ENCODE peak calls at places on chromosomes 1 and 21, in nine cellular contexts. R is central memory CD4-positive, alpha-beta T cell; V is activated naive CD4-positive, alpha-beta T cell treated with anti-CD3 and anti-CD28 coated beads, Interleukin-2, amount 50 U/mL, for 16 hours; Z is LHCN-M2; N is CD8-positive, alpha-beta memory T cell; I is iris pigment epithelial cell; Q is HuH-7.5; B is RWPE1; D is anterior cingulate cortex. J is an unnamed sample.

GRCh38 chr1:215022723-215023122 is 59.8 kb upstream of the KCNK2 start:
- DNase-seq in R (no peak), V (no peak), Z (peak), N (no peak), I (peak), Q (no peak), B (no peak), D (no peak), J (peak)

GRCh38 chr21:27291006-27291405 is 324.1 kb upstream of the ADAMTS5 start:
- DNase-seq in R (no peak), V (no peak), Z (peak), N (no peak), I (no peak), Q (no peak), B (no peak), D (no peak), J (no peak)

GRCh38 chr21:16302851-16303282 is 573.1 kb downstream of the USP25 start:
- DNase-seq in R (no peak), V (no peak), Z (peak), N (no peak), I (peak), Q (peak), B (no peak), D (no peak), J (peak)

GRCh38 chr1:54904476-54905048 is 17.6 kb upstream of the DHCR24 start:
- DNase-seq in R (no peak), V (no peak), Z (no peak), N (no peak), I (peak), Q (no peak), B (peak), D (no peak), J (peak)

GRCh38 chr1:22142315-22143064 is 407 bp downstream of the WNT4 start:
- DNase-seq in R (no peak), V (no peak), Z (no peak), N (no peak), I (peak), Q (peak), B (peak), D (no peak), J (no peak)

GRCh38 chr1:80218112-80218511 is 1211.6 kb upstream of the ADGRL4 start:
- DNase-seq in R (no peak), V (no peak), Z (peak), N (no peak), I (peak), Q (no peak), B (peak), D (no peak), J (peak)

GRCh38 chr1:229860926-229861325 is 206.1 kb upstream of the GALNT2 start:
- DNase-seq in R (no peak), V (no peak), Z (peak), N (no peak), I (no peak), Q (no peak), B (no peak), D (no peak), J (no peak)

GRCh38 chr1:237864338-237865244 is 26.1 kb downstream of the ZP4 start:
- DNase-seq in R (no peak), V (no peak), Z (peak), N (no peak), I (peak), Q (peak), B (peak), D (peak), J (peak)

GRCh38 chr1:3137111-3138100 is 68.4 kb downstream of the PRDM16 start:
- DNase-seq in R (no peak), V (no peak), Z (no peak), N (no peak), I (no peak), Q (no peak), B (no peak), D (no peak), J (no peak)

GRCh38 chr1:160993544-160993943 is 27.4 kb downstream of the F11R start:
- DNase-seq in R (no peak), V (no peak), Z (peak), N (no peak), I (peak), Q (no peak), B (peak), D (no peak), J (peak)

GRCh38 chr21:44840771-44841170 is 22.9 kb upstream of the SUMO3 start:
- DNase-seq in R (no peak), V (no peak), Z (no peak), N (no peak), I (no peak), Q (no peak), B (no peak), D (no peak), J (no peak)

GRCh38 chr1:4741876-4742423 is 87.5 kb downstream of the AJAP1 start:
- DNase-seq in R (no peak), V (no peak), Z (no peak), N (no peak), I (no peak), Q (no peak), B (no peak), D (no peak), J (no peak)

GRCh38 chr1:27416387-27417111 is 24.1 kb downstream of the GPR3 start:
- DNase-seq in R (peak), V (peak), Z (peak), N (no peak), I (peak), Q (no peak), B (no peak), D (no peak), J (peak)

GRCh38 chr1:24557711-24558121 is 1.8 kb downstream of the NCMAP start:
- DNase-seq in R (no peak), V (no peak), Z (no peak), N (no peak), I (no peak), Q (no peak), B (no peak), D (no peak), J (no peak)

GRCh38 chr21:35395728-35396127 is 346.6 kb upstream of the RUNX1 start:
- DNase-seq in R (no peak), V (no peak), Z (peak), N (no peak), I (peak), Q (no peak), B (peak), D (no peak), J (peak)

GRCh38 chr1:230084408-230085177 is 17.6 kb downstream of the GALNT2 start:
- DNase-seq in R (no peak), V (peak), Z (peak), N (no peak), I (peak), Q (no peak), B (peak), D (no peak), J (peak)

GRCh38 chr1:177138347-177138746 is 26.2 kb downstream of the ASTN1 start:
- DNase-seq in R (no peak), V (no peak), Z (no peak), N (no peak), I (no peak), Q (no peak), B (no peak), D (no peak), J (no peak)

GRCh38 chr1:108559215-108560142 is at the start of gene EEIG2:
- DNase-seq in R (peak), V (peak), Z (peak), N (peak), I (peak), Q (peak), B (peak), D (peak), J (peak)

GRCh38 chr1:75412616-75413015 is 198.3 kb downstream of the SLC44A5 start:
- DNase-seq in R (no peak), V (no peak), Z (no peak), N (no peak), I (no peak), Q (no peak), B (peak), D (no peak), J (peak)

GRCh38 chr1:38043036-38043747 is 3.4 kb downstream of the POU3F1 start:
- DNase-seq in R (no peak), V (no peak), Z (no peak), N (no peak), I (no peak), Q (no peak), B (no peak), D (no peak), J (no peak)

GRCh38 chr1:11731719-11732283 is 4.1 kb upstream of the AGTRAP start:
- DNase-seq in R (no peak), V (peak), Z (no peak), N (no peak), I (peak), Q (no peak), B (no peak), D (peak), J (peak)

GRCh38 chr1:111063595-111063994 is 76.3 kb downstream of the DRAM2 start:
- DNase-seq in R (no peak), V (no peak), Z (no peak), N (no peak), I (no peak), Q (no peak), B (no peak), D (no peak), J (no peak)

GRCh38 chr21:46195595-46196195 is 11.4 kb upstream of the SPATC1L start:
- DNase-seq in R (no peak), V (no peak), Z (no peak), N (no peak), I (no peak), Q (no peak), B (no peak), D (no peak), J (no peak)

GRCh38 chr1:62946516-62946915 is 162.6 kb downstream of the ATG4C start:
- DNase-seq in R (no peak), V (no peak), Z (no peak), N (no peak), I (no peak), Q (no peak), B (no peak), D (no peak), J (no peak)

GRCh38 chr1:245091818-245092637 is 62.8 kb upstream of the KIF26B start:
- DNase-seq in R (no peak), V (no peak), Z (peak), N (no peak), I (peak), Q (no peak), B (peak), D (no peak), J (peak)

GRCh38 chr21:15444118-15444960 is 285.4 kb upstream of the USP25 start:
- DNase-seq in R (no peak), V (no peak), Z (no peak), N (no peak), I (no peak), Q (no peak), B (no peak), D (no peak), J (no peak)

GRCh38 chr1:27057389-27057788 is 44.7 kb upstream of the TENT5B start:
- DNase-seq in R (no peak), V (no peak), Z (no peak), N (no peak), I (no peak), Q (no peak), B (no peak), D (no peak), J (no peak)

GRCh38 chr1:22804333-22804906 is 93.8 kb downstream of the EPHB2 start:
- DNase-seq in R (no peak), V (no peak), Z (no peak), N (no peak), I (no peak), Q (no peak), B (no peak), D (no peak), J (no peak)

GRCh38 chr1:198913667-198914066 is 274.8 kb downstream of the PTPRC start:
- DNase-seq in R (no peak), V (no peak), Z (no peak), N (no peak), I (no peak), Q (no peak), B (no peak), D (no peak), J (peak)

GRCh38 chr1:223189903-223190724 is 47.1 kb upstream of the TLR5 start:
- DNase-seq in R (peak), V (peak), Z (peak), N (peak), I (peak), Q (no peak), B (peak), D (no peak), J (no peak)

GRCh38 chr1:74763714-74764301 is 30.9 kb downstream of the TYW3 start:
- DNase-seq in R (no peak), V (no peak), Z (no peak), N (no peak), I (peak), Q (no peak), B (no peak), D (no peak), J (no peak)

GRCh38 chr1:76330993-76331603 is 256.6 kb downstream of the ST6GALNAC3 start:
- DNase-seq in R (peak), V (peak), Z (peak), N (no peak), I (peak), Q (peak), B (peak), D (no peak), J (peak)

GRCh38 chr1:6975991-6976390 is 190.7 kb downstream of the CAMTA1 start:
- DNase-seq in R (no peak), V (no peak), Z (no peak), N (no peak), I (no peak), Q (no peak), B (no peak), D (no peak), J (no peak)

GRCh38 chr1:116255933-116256649 is 117.0 kb upstream of the ATP1A1 start:
- DNase-seq in R (no peak), V (no peak), Z (peak), N (no peak), I (peak), Q (no peak), B (no peak), D (no peak), J (no peak)

GRCh38 chr21:29800051-29800450 is 139.7 kb downstream of the GRIK1 start:
- DNase-seq in R (no peak), V (no peak), Z (no peak), N (no peak), I (no peak), Q (no peak), B (no peak), D (no peak), J (no peak)